ENCODE peak calls at places on chromosomes 16 and 17, in eight cellular contexts. One of them, this sample, is unnamed.

GRCh38 chr16:11980167-11980844 is 3.8 kb downstream of the SNX29 start:
- DNase-seq in psoas muscle: no peak
- DNase-seq in heart left ventricle: no peak
- DNase-seq in fibroblast of pulmonary artery: no peak
- DNase-seq in pancreas: no peak
- DNase-seq in mammary epithelial cell: no peak
- DNase-seq in Peyer's patch: no peak
- DNase-seq in CD8-positive, alpha-beta memory T cell: no peak
- DNase-seq in this sample: no peak

GRCh38 chr17:71899317-71899716 is 221.5 kb upstream of the SOX9 start:
- DNase-seq in CD8-positive, alpha-beta memory T cell: no peak
- DNase-seq in pancreas: no peak
- DNase-seq in fibroblast of pulmonary artery: peak
- DNase-seq in mammary epithelial cell: peak
- DNase-seq in psoas muscle: no peak
- DNase-seq in Peyer's patch: no peak
- DNase-seq in heart left ventricle: no peak
- DNase-seq in this sample: no peak

GRCh38 chr16:2082983-2083364 is 35.2 kb downstream of the TSC2 start:
- DNase-seq in fibroblast of pulmonary artery: no peak
- DNase-seq in CD8-positive, alpha-beta memory T cell: no peak
- DNase-seq in Peyer's patch: no peak
- DNase-seq in mammary epithelial cell: no peak
- DNase-seq in pancreas: no peak
- DNase-seq in heart left ventricle: peak
- DNase-seq in psoas muscle: no peak
- DNase-seq in this sample: no peak

GRCh38 chr17:64064331-64064730 is 43.9 kb upstream of the ICAM2 start:
- DNase-seq in heart left ventricle: no peak
- DNase-seq in Peyer's patch: peak
- DNase-seq in mammary epithelial cell: no peak
- DNase-seq in pancreas: no peak
- DNase-seq in psoas muscle: no peak
- DNase-seq in fibroblast of pulmonary artery: no peak
- DNase-seq in CD8-positive, alpha-beta memory T cell: no peak
- DNase-seq in this sample: no peak

GRCh38 chr17:63402808-63403207 is 43.3 kb downstream of the CYB561 start:
- DNase-seq in mammary epithelial cell: no peak
- DNase-seq in heart left ventricle: no peak
- DNase-seq in Peyer's patch: no peak
- DNase-seq in CD8-positive, alpha-beta memory T cell: no peak
- DNase-seq in fibroblast of pulmonary artery: peak
- DNase-seq in pancreas: no peak
- DNase-seq in psoas muscle: no peak
- DNase-seq in this sample: no peak

GRCh38 chr17:7593296-7593695 is 3.4 kb upstream of the SOX15 start:
- DNase-seq in fibroblast of pulmonary artery: no peak
- DNase-seq in heart left ventricle: no peak
- DNase-seq in Peyer's patch: no peak
- DNase-seq in mammary epithelial cell: no peak
- DNase-seq in CD8-positive, alpha-beta memory T cell: no peak
- DNase-seq in psoas muscle: no peak
- DNase-seq in pancreas: no peak
- DNase-seq in this sample: no peak

GRCh38 chr16:48498761-48499600 is 111.0 kb downstream of the N4BP1 start:
- DNase-seq in CD8-positive, alpha-beta memory T cell: no peak
- DNase-seq in mammary epithelial cell: peak
- DNase-seq in fibroblast of pulmonary artery: peak
- DNase-seq in psoas muscle: no peak
- DNase-seq in Peyer's patch: peak
- DNase-seq in heart left ventricle: peak
- DNase-seq in pancreas: no peak
- DNase-seq in this sample: peak

GRCh38 chr16:67326472-67327309 is at the start of the genes KCTD19 and LRRC36:
- DNase-seq in fibroblast of pulmonary artery: no peak
- DNase-seq in mammary epithelial cell: no peak
- DNase-seq in Peyer's patch: peak
- DNase-seq in heart left ventricle: peak
- DNase-seq in psoas muscle: peak
- DNase-seq in pancreas: peak
- DNase-seq in CD8-positive, alpha-beta memory T cell: peak
- DNase-seq in this sample: no peak

GRCh38 chr16:9772526-9772925 is 409.7 kb downstream of the GRIN2A start:
- DNase-seq in psoas muscle: no peak
- DNase-seq in pancreas: no peak
- DNase-seq in Peyer's patch: no peak
- DNase-seq in heart left ventricle: no peak
- DNase-seq in CD8-positive, alpha-beta memory T cell: no peak
- DNase-seq in mammary epithelial cell: no peak
- DNase-seq in fibroblast of pulmonary artery: no peak
- DNase-seq in this sample: no peak

GRCh38 chr17:80456465-80457235 is 19.8 kb downstream of the NPTX1 start:
- DNase-seq in pancreas: no peak
- DNase-seq in mammary epithelial cell: no peak
- DNase-seq in psoas muscle: peak
- DNase-seq in Peyer's patch: no peak
- DNase-seq in heart left ventricle: peak
- DNase-seq in fibroblast of pulmonary artery: peak
- DNase-seq in CD8-positive, alpha-beta memory T cell: no peak
- DNase-seq in this sample: no peak

GRCh38 chr17:41392278-41392677 is 5.1 kb downstream of the KRT31 start:
- DNase-seq in CD8-positive, alpha-beta memory T cell: no peak
- DNase-seq in heart left ventricle: no peak
- DNase-seq in Peyer's patch: no peak
- DNase-seq in mammary epithelial cell: peak
- DNase-seq in psoas muscle: no peak
- DNase-seq in pancreas: no peak
- DNase-seq in fibroblast of pulmonary artery: no peak
- DNase-seq in this sample: no peak

GRCh38 chr17:39062846-39063680 is 88.4 kb downstream of the PLXDC1 start:
- DNase-seq in heart left ventricle: no peak
- DNase-seq in CD8-positive, alpha-beta memory T cell: no peak
- DNase-seq in psoas muscle: no peak
- DNase-seq in fibroblast of pulmonary artery: no peak
- DNase-seq in Peyer's patch: no peak
- DNase-seq in pancreas: no peak
- DNase-seq in mammary epithelial cell: peak
- DNase-seq in this sample: no peak

GRCh38 chr16:23651943-23652468 is 10.7 kb downstream of the DCTN5 start:
- DNase-seq in pancreas: no peak
- DNase-seq in mammary epithelial cell: no peak
- DNase-seq in CD8-positive, alpha-beta memory T cell: no peak
- DNase-seq in heart left ventricle: no peak
- DNase-seq in psoas muscle: no peak
- DNase-seq in Peyer's patch: no peak
- DNase-seq in fibroblast of pulmonary artery: no peak
- DNase-seq in this sample: no peak

GRCh38 chr17:50953518-50953830 is 87.3 kb upstream of the TOB1 start:
- DNase-seq in mammary epithelial cell: no peak
- DNase-seq in pancreas: no peak
- DNase-seq in heart left ventricle: no peak
- DNase-seq in CD8-positive, alpha-beta memory T cell: no peak
- DNase-seq in Peyer's patch: no peak
- DNase-seq in psoas muscle: peak
- DNase-seq in fibroblast of pulmonary artery: no peak
- DNase-seq in this sample: no peak
- H3K4me3 ChIP-seq in mammary epithelial cell: no peak
- H3K4me3 ChIP-seq in pancreas: no peak
- H3K4me3 ChIP-seq in heart left ventricle: no peak
- H3K4me3 ChIP-seq in CD8-positive, alpha-beta memory T cell: no peak
- H3K4me3 ChIP-seq in Peyer's patch: no peak
- H3K4me3 ChIP-seq in psoas muscle: peak
- H3K4me3 ChIP-seq in fibroblast of pulmonary artery: no peak
- H3K4me3 ChIP-seq in this sample: no peak

GRCh38 chr17:29713626-29714025 is 90.9 kb upstream of the CORO6 start:
- DNase-seq in heart left ventricle: no peak
- DNase-seq in psoas muscle: no peak
- DNase-seq in mammary epithelial cell: no peak
- DNase-seq in CD8-positive, alpha-beta memory T cell: no peak
- DNase-seq in fibroblast of pulmonary artery: no peak
- DNase-seq in Peyer's patch: no peak
- DNase-seq in pancreas: no peak
- DNase-seq in this sample: no peak
- H3K4me3 ChIP-seq in heart left ventricle: no peak
- H3K4me3 ChIP-seq in psoas muscle: no peak
- H3K4me3 ChIP-seq in mammary epithelial cell: no peak
- H3K4me3 ChIP-seq in CD8-positive, alpha-beta memory T cell: no peak
- H3K4me3 ChIP-seq in fibroblast of pulmonary artery: no peak
- H3K4me3 ChIP-seq in Peyer's patch: no peak
- H3K4me3 ChIP-seq in pancreas: no peak
- H3K4me3 ChIP-seq in this sample: no peak

DNA sequence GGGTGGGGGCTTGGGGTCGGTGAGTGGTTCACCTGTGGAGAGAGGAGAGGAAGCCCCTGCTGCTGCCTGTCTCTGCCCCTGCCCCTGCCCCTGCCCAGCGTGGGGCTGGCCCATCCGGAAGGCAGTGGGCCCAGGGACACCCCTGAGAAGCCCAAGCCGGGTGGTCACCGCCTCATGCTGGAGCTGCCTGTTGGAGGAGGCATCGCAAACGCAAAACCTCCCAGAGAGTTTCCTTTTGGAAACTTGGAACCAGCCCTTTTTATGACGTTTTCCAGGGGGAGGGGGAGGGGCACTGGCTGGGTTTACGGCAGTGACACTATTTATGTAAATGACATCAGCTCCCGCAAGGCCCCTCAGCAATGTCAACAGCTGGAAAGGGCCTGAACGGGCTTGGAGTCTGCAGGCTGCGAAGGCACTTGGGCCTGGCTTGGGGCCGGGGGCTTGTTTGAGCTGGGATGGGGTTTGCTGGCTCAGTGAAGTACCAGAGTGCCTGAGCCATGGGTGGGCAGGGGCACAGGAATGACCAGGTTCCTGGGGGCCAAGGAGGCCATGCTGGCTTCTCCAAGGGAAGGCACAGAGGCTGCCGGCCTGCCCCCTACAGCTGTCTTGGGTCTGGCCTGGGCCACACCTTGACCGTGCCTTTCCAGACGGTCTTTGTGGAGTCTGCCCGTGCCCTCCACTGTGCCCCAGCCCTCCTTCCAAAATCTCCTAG is 219.5 kb downstream of the NTN1 start:
- DNase-seq in psoas muscle: peak
- DNase-seq in mammary epithelial cell: no peak
- DNase-seq in fibroblast of pulmonary artery: peak
- DNase-seq in heart left ventricle: peak
- DNase-seq in CD8-positive, alpha-beta memory T cell: no peak
- DNase-seq in pancreas: peak
- DNase-seq in Peyer's patch: peak
- DNase-seq in this sample: no peak
- H3K4me3 ChIP-seq in psoas muscle: peak
- H3K4me3 ChIP-seq in mammary epithelial cell: no peak
- H3K4me3 ChIP-seq in fibroblast of pulmonary artery: peak
- H3K4me3 ChIP-seq in heart left ventricle: peak
- H3K4me3 ChIP-seq in CD8-positive, alpha-beta memory T cell: peak
- H3K4me3 ChIP-seq in pancreas: no peak
- H3K4me3 ChIP-seq in Peyer's patch: peak
- H3K4me3 ChIP-seq in this sample: no peak

GRCh38 chr16:85278851-85279250 is 166.6 kb upstream of the CIBAR2 start:
- DNase-seq in CD8-positive, alpha-beta memory T cell: no peak
- DNase-seq in pancreas: no peak
- DNase-seq in mammary epithelial cell: no peak
- DNase-seq in psoas muscle: no peak
- DNase-seq in heart left ventricle: no peak
- DNase-seq in Peyer's patch: no peak
- DNase-seq in fibroblast of pulmonary artery: no peak
- DNase-seq in this sample: no peak
- H3K4me3 ChIP-seq in CD8-positive, alpha-beta memory T cell: no peak
- H3K4me3 ChIP-seq in pancreas: no peak
- H3K4me3 ChIP-seq in mammary epithelial cell: no peak
- H3K4me3 ChIP-seq in psoas muscle: no peak
- H3K4me3 ChIP-seq in heart left ventricle: no peak
- H3K4me3 ChIP-seq in Peyer's patch: no peak
- H3K4me3 ChIP-seq in fibroblast of pulmonary artery: no peak
- H3K4me3 ChIP-seq in this sample: no peak

GRCh38 chr17:46979023-46979870 is at the start of gene RPRML:
- DNase-seq in mammary epithelial cell: peak
- DNase-seq in Peyer's patch: no peak
- DNase-seq in CD8-positive, alpha-beta memory T cell: no peak
- DNase-seq in pancreas: peak
- DNase-seq in heart left ventricle: peak
- DNase-seq in fibroblast of pulmonary artery: peak
- DNase-seq in psoas muscle: peak
- DNase-seq in this sample: no peak
- H3K4me3 ChIP-seq in mammary epithelial cell: peak
- H3K4me3 ChIP-seq in Peyer's patch: peak
- H3K4me3 ChIP-seq in CD8-positive, alpha-beta memory T cell: peak
- H3K4me3 ChIP-seq in pancreas: peak
- H3K4me3 ChIP-seq in heart left ventricle: peak
- H3K4me3 ChIP-seq in fibroblast of pulmonary artery: peak
- H3K4me3 ChIP-seq in psoas muscle: peak
- H3K4me3 ChIP-seq in this sample: peak

GRCh38 chr17:27549251-27549919 is 81.6 kb upstream of the LGALS9 start:
- DNase-seq in fibroblast of pulmonary artery: peak
- DNase-seq in heart left ventricle: peak
- DNase-seq in mammary epithelial cell: no peak
- DNase-seq in Peyer's patch: no peak
- DNase-seq in pancreas: peak
- DNase-seq in CD8-positive, alpha-beta memory T cell: no peak
- DNase-seq in psoas muscle: no peak
- DNase-seq in this sample: no peak
- H3K4me3 ChIP-seq in fibroblast of pulmonary artery: no peak
- H3K4me3 ChIP-seq in heart left ventricle: no peak
- H3K4me3 ChIP-seq in mammary epithelial cell: no peak
- H3K4me3 ChIP-seq in Peyer's patch: no peak
- H3K4me3 ChIP-seq in pancreas: no peak
- H3K4me3 ChIP-seq in CD8-positive, alpha-beta memory T cell: no peak
- H3K4me3 ChIP-seq in psoas muscle: no peak
- H3K4me3 ChIP-seq in this sample: no peak

GRCh38 chr17:46193626-46194392 is 580 bp upstream of the KANSL1 start:
- DNase-seq in mammary epithelial cell: peak
- DNase-seq in heart left ventricle: peak
- DNase-seq in CD8-positive, alpha-beta memory T cell: peak
- DNase-seq in psoas muscle: peak
- DNase-seq in Peyer's patch: peak
- DNase-seq in fibroblast of pulmonary artery: peak
- DNase-seq in pancreas: peak
- DNase-seq in this sample: peak
- H3K4me3 ChIP-seq in mammary epithelial cell: peak
- H3K4me3 ChIP-seq in heart left ventricle: peak
- H3K4me3 ChIP-seq in CD8-positive, alpha-beta memory T cell: peak
- H3K4me3 ChIP-seq in psoas muscle: peak
- H3K4me3 ChIP-seq in Peyer's patch: peak
- H3K4me3 ChIP-seq in fibroblast of pulmonary artery: peak
- H3K4me3 ChIP-seq in pancreas: peak
- H3K4me3 ChIP-seq in this sample: peak

This sample was measured in LNCaP clone FGC.